ENCODE peak calls at places on chromosomes 13 and 19, in four cellular contexts. One of them, this sample, is unnamed.

GRCh38 chr19:11088508-11089253 is 582 bp upstream of the LDLR start:
- DNase-seq in H1: no peak
- DNase-seq in K562: no peak
- DNase-seq in HepG2: peak; percentile 81
- DNase-seq in this sample: no peak

GRCh38 chr19:48353682-48354081 is 10.1 kb downstream of the TMEM143 start:
- DNase-seq in H1: no peak
- DNase-seq in K562: no peak
- DNase-seq in HepG2: no peak
- DNase-seq in this sample: no peak

GRCh38 chr13:96229356-96229755 is 139.4 kb downstream of the HS6ST3 start:
- DNase-seq in H1: no peak
- DNase-seq in K562: peak; percentile 8
- DNase-seq in HepG2: peak; percentile 21
- DNase-seq in this sample: no peak

GRCh38 chr19:40513741-40514315 is 47.0 kb downstream of the SPTBN4 start:
- DNase-seq in H1: no peak
- DNase-seq in K562: no peak
- DNase-seq in HepG2: no peak
- DNase-seq in this sample: no peak

GRCh38 chr19:39264306-39265290 is 3.6 kb upstream of the IFNL2 start:
- DNase-seq in H1: peak; percentile 77
- DNase-seq in K562: no peak
- DNase-seq in HepG2: no peak
- DNase-seq in this sample: no peak

GRCh38 chr19:44304659-44305193 is at the start of gene ZNF235:
- DNase-seq in H1: peak; percentile 84
- DNase-seq in K562: peak; percentile 84
- DNase-seq in HepG2: peak; percentile 88
- DNase-seq in this sample: peak; percentile 96

GRCh38 chr13:100428966-100429365 is 159.6 kb downstream of the GGACT start:
- DNase-seq in H1: no peak
- DNase-seq in K562: no peak
- DNase-seq in HepG2: no peak
- DNase-seq in this sample: no peak

GRCh38 chr19:48085904-48086864 is 24.4 kb downstream of the PLA2G4C start:
- DNase-seq in H1: peak; percentile 67
- DNase-seq in K562: no peak
- DNase-seq in HepG2: no peak
- DNase-seq in this sample: no peak

GRCh38 chr13:67619987-67620386 is 389.9 kb upstream of the PCDH9 start:
- DNase-seq in H1: no peak
- DNase-seq in K562: no peak
- DNase-seq in HepG2: no peak
- DNase-seq in this sample: no peak

GRCh38 chr13:98549728-98550317 is 27.1 kb downstream of the STK24 start:
- DNase-seq in H1: no peak
- DNase-seq in K562: no peak
- DNase-seq in HepG2: no peak
- DNase-seq in this sample: no peak

GRCh38 chr13:103030776-103031175 is 35.4 kb downstream of the SLC10A2 start:
- DNase-seq in H1: no peak
- DNase-seq in K562: no peak
- DNase-seq in HepG2: no peak
- DNase-seq in this sample: no peak

GRCh38 chr13:103036268-103036667 is 29.9 kb downstream of the SLC10A2 start:
- DNase-seq in H1: no peak
- DNase-seq in K562: no peak
- DNase-seq in HepG2: no peak
- DNase-seq in this sample: no peak

GRCh38 chr13:103029798-103030197 is 36.4 kb downstream of the SLC10A2 start:
- DNase-seq in H1: no peak
- DNase-seq in K562: no peak
- DNase-seq in HepG2: no peak
- DNase-seq in this sample: no peak

GRCh38 chr13:103033999-103034398 is 32.2 kb downstream of the SLC10A2 start:
- DNase-seq in H1: no peak
- DNase-seq in K562: no peak
- DNase-seq in HepG2: no peak
- DNase-seq in this sample: no peak

GRCh38 chr13:103031332-103031873 is 34.8 kb downstream of the SLC10A2 start:
- DNase-seq in H1: no peak
- DNase-seq in K562: no peak
- DNase-seq in HepG2: no peak
- DNase-seq in this sample: no peak
- H3K4me2 ChIP-seq in H1: no peak overlapping the region
- H3K4me2 ChIP-seq in K562: no peak overlapping the region
- H3K4me2 ChIP-seq in HepG2: no peak overlapping the region
- H3K4me2 ChIP-seq in this sample: no peak overlapping the region

DNA sequence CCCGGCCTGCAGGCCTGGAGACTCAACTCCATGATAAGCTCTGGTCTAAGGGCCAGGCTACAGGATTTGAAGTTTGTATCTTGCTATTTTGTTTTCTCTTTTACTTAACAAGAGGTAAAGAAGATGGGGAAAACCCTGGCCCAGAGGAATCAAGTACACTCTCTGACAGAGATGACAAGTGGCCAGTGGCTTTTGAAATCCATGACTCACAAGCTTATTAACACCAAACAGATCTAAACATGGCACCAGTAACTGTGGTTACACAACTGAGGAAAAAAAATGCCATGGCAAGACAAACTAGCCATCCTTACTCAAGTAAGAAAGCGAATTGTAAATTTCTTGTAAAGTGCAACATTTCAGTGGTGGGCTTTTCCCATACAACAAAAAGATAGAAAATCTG is 72.6 kb upstream of the SERTM1 start:
- DNase-seq in H1: no peak
- DNase-seq in K562: no peak
- DNase-seq in HepG2: no peak
- DNase-seq in this sample: no peak
- TF ChIP-seq CEBPB in H1: no peak
- TF ChIP-seq CEBPB in K562: no peak
- TF ChIP-seq CEBPB in HepG2: no peak
- TF ChIP-seq CEBPB in this sample: no peak

GRCh38 chr19:49422407-49423277 is 599 bp downstream of the PTH2 start:
- DNase-seq in H1: peak; percentile 93
- DNase-seq in K562: peak; percentile 91
- DNase-seq in HepG2: no peak
- DNase-seq in this sample: peak; percentile 66
- TF ChIP-seq RNF2 in H1: no peak
- TF ChIP-seq RNF2 in K562: peak; percentile 51
- TF ChIP-seq RNF2 in HepG2: no peak
- TF ChIP-seq RNF2 in this sample: no peak

GRCh38 chr19:53541971-53542370 is 4.0 kb downstream of the ZNF331 start:
- DNase-seq in H1: no peak
- DNase-seq in K562: no peak
- DNase-seq in HepG2: no peak
- DNase-seq in this sample: no peak

GRCh38 chr19:53546766-53547541 is 9.0 kb downstream of the ZNF331 start:
- DNase-seq in H1: no peak
- DNase-seq in K562: no peak
- DNase-seq in HepG2: no peak
- DNase-seq in this sample: no peak

GRCh38 chr19:53540091-53540490 is 2.1 kb downstream of the ZNF331 start:
- DNase-seq in H1: no peak
- DNase-seq in K562: no peak
- DNase-seq in HepG2: no peak
- DNase-seq in this sample: no peak

GRCh38 chr19:53549354-53549753 is 11.4 kb downstream of the ZNF331 start:
- DNase-seq in H1: no peak
- DNase-seq in K562: no peak
- DNase-seq in HepG2: no peak
- DNase-seq in this sample: no peak

DNA sequence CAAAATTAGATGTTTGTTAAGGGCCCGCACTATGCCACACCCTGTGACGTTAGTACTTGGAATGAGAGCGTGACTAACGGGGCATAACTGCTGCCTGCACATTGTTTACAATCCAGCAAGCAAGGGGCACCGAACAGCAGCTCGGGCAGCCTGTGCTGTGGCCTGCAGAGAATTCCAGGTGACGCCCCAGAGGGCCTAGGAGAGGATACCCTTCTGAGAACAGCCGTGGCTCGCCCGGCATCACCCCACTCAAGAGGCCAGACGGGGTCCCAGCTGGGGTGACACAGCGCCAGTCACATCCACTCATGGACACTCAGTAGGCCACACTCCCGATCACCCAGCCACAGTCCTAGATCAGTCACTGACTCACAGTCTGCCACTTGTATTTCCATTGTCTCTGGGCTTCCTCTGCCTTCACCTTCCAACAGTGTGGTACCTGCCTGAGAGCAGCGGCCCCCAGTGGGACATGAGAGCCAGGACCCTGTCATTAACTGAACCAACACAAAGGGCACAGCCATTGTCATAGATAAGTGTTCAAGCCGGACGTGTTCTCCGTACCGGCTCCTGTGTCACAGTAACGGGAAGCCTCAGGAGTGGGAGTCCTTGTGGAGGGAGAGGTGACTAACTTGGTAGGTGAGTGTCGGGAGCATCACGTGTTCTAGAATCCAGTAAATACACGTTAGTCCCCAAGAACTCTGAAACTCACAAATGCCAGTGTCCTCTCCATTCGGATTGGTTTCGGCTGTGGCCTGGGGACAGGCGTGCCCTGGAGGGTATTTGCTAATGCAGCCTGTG is 7.5 kb downstream of the ZNF331 start:
- DNase-seq in H1: no peak
- DNase-seq in K562: no peak
- DNase-seq in HepG2: no peak
- DNase-seq in this sample: peak; percentile 76
- H3K4me2 ChIP-seq in H1: no peak overlapping the region
- H3K4me2 ChIP-seq in K562: no peak overlapping the region
- H3K4me2 ChIP-seq in HepG2: no peak overlapping the region
- H3K4me2 ChIP-seq in this sample: peak overlapping the region; percentile 61

DNA sequence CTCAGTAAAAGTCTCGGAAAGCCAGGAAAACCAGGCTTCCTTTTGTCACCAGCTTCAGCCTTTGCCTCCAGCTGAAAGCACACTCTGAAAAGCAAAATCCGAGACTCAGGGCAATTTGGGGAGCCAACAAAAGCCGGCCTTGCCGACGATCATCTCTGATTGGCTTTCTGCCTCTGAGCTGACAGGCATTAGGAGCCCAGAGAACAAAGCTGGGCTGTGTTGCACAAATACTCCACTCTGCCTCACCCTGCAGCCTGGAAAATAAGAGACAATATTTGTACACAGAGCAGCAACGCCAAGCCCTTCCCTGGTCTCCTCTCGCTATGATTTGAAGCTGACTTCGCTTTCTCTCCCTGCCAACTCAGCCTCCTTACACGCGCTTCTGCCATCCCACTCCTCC is 46.9 kb downstream of the CACNA1A start:
- DNase-seq in H1: peak; percentile 53
- DNase-seq in K562: no peak
- DNase-seq in HepG2: no peak
- DNase-seq in this sample: no peak
- TF ChIP-seq CEBPB in H1: no peak
- TF ChIP-seq CEBPB in K562: no peak
- TF ChIP-seq CEBPB in HepG2: no peak
- TF ChIP-seq CEBPB in this sample: no peak

DNA sequence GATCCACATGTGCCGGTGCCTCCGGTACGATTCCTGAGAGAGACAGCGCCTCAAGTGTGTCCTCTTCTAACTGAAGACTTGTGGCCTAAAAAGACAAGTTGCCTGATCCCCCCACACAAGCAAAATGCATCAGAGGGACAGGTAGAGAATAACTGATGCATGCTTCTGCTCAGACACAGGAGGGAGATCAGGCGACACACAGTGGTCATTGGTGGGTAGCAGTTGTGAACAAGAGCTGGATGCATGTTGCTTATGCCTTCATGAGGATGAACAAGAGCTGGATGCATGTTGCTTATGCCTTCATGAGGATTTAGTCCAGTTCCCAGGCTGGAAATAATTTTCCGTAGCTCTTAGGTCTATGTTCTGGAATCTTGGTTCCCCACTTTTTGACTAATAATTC is 505.6 kb downstream of the MYO16 start:
- DNase-seq in H1: no peak
- DNase-seq in K562: no peak
- DNase-seq in HepG2: no peak
- DNase-seq in this sample: no peak
- TF ChIP-seq RNF2 in H1: no peak
- TF ChIP-seq RNF2 in K562: no peak
- TF ChIP-seq RNF2 in HepG2: no peak
- TF ChIP-seq RNF2 in this sample: no peak

DNA sequence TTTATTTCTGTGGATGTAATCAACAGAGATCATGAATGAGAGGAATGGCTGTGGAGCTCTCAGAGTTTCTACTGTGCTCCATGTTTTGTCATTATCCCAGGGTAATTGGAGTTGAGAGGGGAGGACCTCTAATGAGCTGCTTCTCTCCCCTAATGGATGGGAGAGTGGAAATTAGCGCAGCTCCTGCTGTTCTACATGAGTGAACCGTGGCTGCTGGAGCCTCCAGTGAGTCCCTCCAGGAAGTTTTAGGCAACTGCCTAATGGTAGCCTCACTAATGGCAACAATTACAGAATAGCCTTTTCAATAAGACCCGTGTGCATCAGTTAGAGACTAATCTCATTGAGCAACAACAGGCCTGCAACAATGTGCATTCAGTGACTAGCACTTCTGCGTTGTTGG is 31.3 kb upstream of the FGF9 start:
- DNase-seq in H1: no peak
- DNase-seq in K562: no peak
- DNase-seq in HepG2: no peak
- DNase-seq in this sample: no peak
- H3K4me2 ChIP-seq in H1: no peak overlapping the region
- H3K4me2 ChIP-seq in K562: no peak overlapping the region
- H3K4me2 ChIP-seq in HepG2: no peak overlapping the region
- H3K4me2 ChIP-seq in this sample: no peak overlapping the region

GRCh38 chr13:27339299-27339698 is 68.7 kb downstream of the RASL11A start:
- DNase-seq in H1: peak; percentile 77
- DNase-seq in K562: peak; percentile 42
- DNase-seq in HepG2: peak; percentile 60
- DNase-seq in this sample: peak; percentile 73
- TF ChIP-seq CEBPB in H1: no peak
- TF ChIP-seq CEBPB in K562: no peak
- TF ChIP-seq CEBPB in HepG2: no peak
- TF ChIP-seq CEBPB in this sample: no peak

GRCh38 chr13:110499621-110500281 is 61.8 kb downstream of the RAB20 start:
- DNase-seq in H1: no peak
- DNase-seq in K562: no peak
- DNase-seq in HepG2: no peak
- DNase-seq in this sample: no peak
- TF ChIP-seq RNF2 in H1: no peak
- TF ChIP-seq RNF2 in K562: no peak
- TF ChIP-seq RNF2 in HepG2: no peak
- TF ChIP-seq RNF2 in this sample: no peak

This sample was measured in A549.